ENCODE peak calls at places on chromosomes 1 and 21, in nine cellular contexts. I is brain microvascular endothelial cell; N is MM.1S; K is stimulated activated CD8-positive, alpha-beta memory T cell treated with anti-CD3 and anti-CD28 coated beads, Interleukin-7, amount 100 ng/mL, for 4 hours; C is lung; J is upper lobe of left lung; V is hippocampal formation; X is adipocyte; S is stimulated activated CD4-positive, alpha-beta T cell treated with anti-CD3 and anti-CD28 coated beads, Interleukin-4, amount 100 ng/mL, for 1 hour. O is an unnamed sample.

GRCh38 chr21:42220138-42220701 is 1.3 kb downstream of the ABCG1 start:
- DNase-seq in X (peak), S (peak), I (peak), N (peak), K (no peak), J (peak), C (no peak), V (peak), O (no peak)

GRCh38 chr1:61301824-61302652 is 219.7 kb downstream of the NFIA start:
- DNase-seq in C (no peak), V (no peak), S (no peak), X (peak), I (peak), J (no peak), K (no peak), N (no peak), O (peak)

GRCh38 chr1:184665329-184665728 is 89.3 kb downstream of the EDEM3 start:
- DNase-seq in X (no peak), V (no peak), J (no peak), C (no peak), I (no peak), K (no peak), N (no peak), S (no peak), O (no peak)

GRCh38 chr1:157993179-157994080 is at the start of gene KIRREL1:
- DNase-seq in N (peak), S (no peak), I (peak), J (peak), V (peak), C (no peak), K (no peak), X (peak), O (peak)

GRCh38 chr1:121445677-121446076 is 260.9 kb downstream of the SRGAP2C start:
- DNase-seq in C (no peak), V (no peak), I (no peak), K (no peak), X (no peak), S (no peak), J (no peak), N (no peak), O (no peak)

GRCh38 chr1:79010589-79010988 is 4.1 kb upstream of the ADGRL4 start:
- DNase-seq in I (no peak), X (no peak), J (no peak), S (no peak), C (no peak), K (no peak), V (no peak), N (no peak), O (no peak)

GRCh38 chr1:91026777-91027176 is 4.9 kb upstream of the ZNF644 start:
- DNase-seq in K (no peak), N (peak), S (no peak), V (no peak), X (peak), C (no peak), J (no peak), I (peak), O (peak)

GRCh38 chr1:1038694-1039093 is 18.8 kb downstream of the AGRN start:
- DNase-seq in J (no peak), I (no peak), K (no peak), V (no peak), X (no peak), C (no peak), S (no peak), N (no peak), O (no peak)

GRCh38 chr21:42522271-42522670 is 8.6 kb downstream of the SLC37A1 start:
- DNase-seq in J (no peak), V (no peak), I (no peak), K (no peak), C (no peak), X (no peak), N (no peak), S (no peak), O (no peak)

GRCh38 chr1:47554901-47555300 is 117.1 kb downstream of the FOXD2 start:
- DNase-seq in I (peak), J (no peak), C (no peak), K (no peak), N (no peak), S (no peak), V (no peak), X (no peak), O (no peak)

GRCh38 chr1:54112027-54112426 is 40.8 kb downstream of the CDCP2 start:
- DNase-seq in I (no peak), J (no peak), C (no peak), X (no peak), V (no peak), N (no peak), S (no peak), K (no peak), O (no peak)

GRCh38 chr1:230494026-230494425 is 67.9 kb upstream of the PGBD5 start:
- DNase-seq in J (no peak), C (no peak), S (no peak), N (no peak), V (no peak), X (no peak), I (no peak), K (no peak), O (no peak)

O was measured in fibroblast of gingiva.